ENCODE peak calls at places on chromosome 5, in nine cellular contexts. One of them, this sample, is unnamed.

GRCh38 chr5:95380103-95380628 is 11.0 kb upstream of the FAM81B start:
- DNase-seq in left ventricle myocardium inferior: no peak
- DNase-seq in fibroblast of villous mesenchyme: no peak
- DNase-seq in fibroblast of lung: no peak
- DNase-seq in GM23248: no peak
- DNase-seq in OCI-LY7: no peak
- DNase-seq in upper lobe of right lung: no peak
- DNase-seq in brain microvascular endothelial cell: no peak
- DNase-seq in IMR-90: no peak
- DNase-seq in this sample: no peak

GRCh38 chr5:169716287-169716686 is 79.2 kb downstream of the DOCK2 start:
- DNase-seq in left ventricle myocardium inferior: no peak
- DNase-seq in fibroblast of villous mesenchyme: peak
- DNase-seq in fibroblast of lung: peak
- DNase-seq in GM23248: peak
- DNase-seq in OCI-LY7: no peak
- DNase-seq in upper lobe of right lung: no peak
- DNase-seq in brain microvascular endothelial cell: peak
- DNase-seq in IMR-90: peak
- DNase-seq in this sample: peak

GRCh38 chr5:125550237-125550636 is 803.8 kb upstream of the ZNF608 start:
- DNase-seq in left ventricle myocardium inferior: no peak
- DNase-seq in fibroblast of villous mesenchyme: peak
- DNase-seq in fibroblast of lung: peak
- DNase-seq in GM23248: peak
- DNase-seq in OCI-LY7: no peak
- DNase-seq in upper lobe of right lung: no peak
- DNase-seq in brain microvascular endothelial cell: peak
- DNase-seq in IMR-90: peak
- DNase-seq in this sample: peak

GRCh38 chr5:172905771-172906170 is 53.5 kb upstream of the RPL26L1 start:
- DNase-seq in left ventricle myocardium inferior: no peak
- DNase-seq in fibroblast of villous mesenchyme: peak
- DNase-seq in fibroblast of lung: no peak
- DNase-seq in GM23248: no peak
- DNase-seq in OCI-LY7: no peak
- DNase-seq in upper lobe of right lung: no peak
- DNase-seq in brain microvascular endothelial cell: no peak
- DNase-seq in IMR-90: no peak
- DNase-seq in this sample: no peak

GRCh38 chr5:165457854-165458481 is 1952.5 kb downstream of the MAT2B start:
- DNase-seq in left ventricle myocardium inferior: no peak
- DNase-seq in fibroblast of villous mesenchyme: peak
- DNase-seq in fibroblast of lung: peak
- DNase-seq in GM23248: peak
- DNase-seq in OCI-LY7: peak
- DNase-seq in upper lobe of right lung: no peak
- DNase-seq in brain microvascular endothelial cell: no peak
- DNase-seq in IMR-90: peak
- DNase-seq in this sample: peak

GRCh38 chr5:56914678-56915077 is 5.3 kb downstream of the SETD9 start:
- DNase-seq in left ventricle myocardium inferior: no peak
- DNase-seq in fibroblast of villous mesenchyme: no peak
- DNase-seq in fibroblast of lung: no peak
- DNase-seq in GM23248: no peak
- DNase-seq in OCI-LY7: no peak
- DNase-seq in upper lobe of right lung: no peak
- DNase-seq in brain microvascular endothelial cell: no peak
- DNase-seq in IMR-90: no peak
- DNase-seq in this sample: no peak

GRCh38 chr5:179475211-179475840 is 75.0 kb upstream of the RUFY1 start:
- DNase-seq in left ventricle myocardium inferior: no peak
- DNase-seq in fibroblast of villous mesenchyme: no peak
- DNase-seq in fibroblast of lung: peak
- DNase-seq in GM23248: no peak
- DNase-seq in OCI-LY7: no peak
- DNase-seq in upper lobe of right lung: no peak
- DNase-seq in brain microvascular endothelial cell: peak
- DNase-seq in IMR-90: no peak
- DNase-seq in this sample: no peak

GRCh38 chr5:89315194-89315593 is 432.2 kb upstream of the MEF2C start:
- DNase-seq in left ventricle myocardium inferior: no peak
- DNase-seq in fibroblast of villous mesenchyme: peak
- DNase-seq in fibroblast of lung: peak
- DNase-seq in GM23248: peak
- DNase-seq in OCI-LY7: no peak
- DNase-seq in upper lobe of right lung: peak
- DNase-seq in brain microvascular endothelial cell: peak
- DNase-seq in IMR-90: peak
- DNase-seq in this sample: peak

GRCh38 chr5:76547242-76547890 is 75.8 kb downstream of the F2RL2 start:
- DNase-seq in left ventricle myocardium inferior: no peak
- DNase-seq in fibroblast of villous mesenchyme: peak
- DNase-seq in fibroblast of lung: peak
- DNase-seq in GM23248: peak
- DNase-seq in OCI-LY7: peak
- DNase-seq in upper lobe of right lung: no peak
- DNase-seq in brain microvascular endothelial cell: no peak
- DNase-seq in IMR-90: no peak
- DNase-seq in this sample: no peak
- H3K4me3 ChIP-seq in left ventricle myocardium inferior: no peak
- H3K4me3 ChIP-seq in fibroblast of villous mesenchyme: no peak
- H3K4me3 ChIP-seq in fibroblast of lung: no peak
- H3K4me3 ChIP-seq in GM23248: no peak
- H3K4me3 ChIP-seq in OCI-LY7: peak
- H3K4me3 ChIP-seq in upper lobe of right lung: peak
- H3K4me3 ChIP-seq in brain microvascular endothelial cell: no peak
- H3K4me3 ChIP-seq in IMR-90: no peak
- H3K4me3 ChIP-seq in this sample: no peak

GRCh38 chr5:8386889-8387288 is 517.9 kb downstream of the MTRR start:
- DNase-seq in left ventricle myocardium inferior: no peak
- DNase-seq in fibroblast of villous mesenchyme: no peak
- DNase-seq in fibroblast of lung: no peak
- DNase-seq in GM23248: no peak
- DNase-seq in OCI-LY7: no peak
- DNase-seq in upper lobe of right lung: no peak
- DNase-seq in brain microvascular endothelial cell: no peak
- DNase-seq in IMR-90: no peak
- DNase-seq in this sample: no peak
- H3K4me3 ChIP-seq in left ventricle myocardium inferior: no peak
- H3K4me3 ChIP-seq in fibroblast of villous mesenchyme: no peak
- H3K4me3 ChIP-seq in fibroblast of lung: no peak
- H3K4me3 ChIP-seq in GM23248: no peak
- H3K4me3 ChIP-seq in OCI-LY7: no peak
- H3K4me3 ChIP-seq in upper lobe of right lung: no peak
- H3K4me3 ChIP-seq in brain microvascular endothelial cell: no peak
- H3K4me3 ChIP-seq in IMR-90: no peak
- H3K4me3 ChIP-seq in this sample: no peak

GRCh38 chr5:34606101-34606500 is 50.0 kb upstream of the RAI14 start:
- DNase-seq in left ventricle myocardium inferior: no peak
- DNase-seq in fibroblast of villous mesenchyme: no peak
- DNase-seq in fibroblast of lung: no peak
- DNase-seq in GM23248: no peak
- DNase-seq in OCI-LY7: no peak
- DNase-seq in upper lobe of right lung: no peak
- DNase-seq in brain microvascular endothelial cell: no peak
- DNase-seq in IMR-90: no peak
- DNase-seq in this sample: no peak
- H3K4me3 ChIP-seq in left ventricle myocardium inferior: no peak
- H3K4me3 ChIP-seq in fibroblast of villous mesenchyme: no peak
- H3K4me3 ChIP-seq in fibroblast of lung: no peak
- H3K4me3 ChIP-seq in GM23248: no peak
- H3K4me3 ChIP-seq in OCI-LY7: no peak
- H3K4me3 ChIP-seq in upper lobe of right lung: no peak
- H3K4me3 ChIP-seq in brain microvascular endothelial cell: no peak
- H3K4me3 ChIP-seq in IMR-90: no peak
- H3K4me3 ChIP-seq in this sample: no peak

GRCh38 chr5:2686296-2686695 is 65.2 kb downstream of the IRX2 start:
- DNase-seq in left ventricle myocardium inferior: no peak
- DNase-seq in fibroblast of villous mesenchyme: no peak
- DNase-seq in fibroblast of lung: no peak
- DNase-seq in GM23248: peak
- DNase-seq in OCI-LY7: no peak
- DNase-seq in upper lobe of right lung: no peak
- DNase-seq in brain microvascular endothelial cell: no peak
- DNase-seq in IMR-90: no peak
- DNase-seq in this sample: no peak
- H3K4me3 ChIP-seq in left ventricle myocardium inferior: no peak
- H3K4me3 ChIP-seq in fibroblast of villous mesenchyme: no peak
- H3K4me3 ChIP-seq in fibroblast of lung: no peak
- H3K4me3 ChIP-seq in GM23248: no peak
- H3K4me3 ChIP-seq in OCI-LY7: no peak
- H3K4me3 ChIP-seq in upper lobe of right lung: no peak
- H3K4me3 ChIP-seq in brain microvascular endothelial cell: no peak
- H3K4me3 ChIP-seq in IMR-90: no peak
- H3K4me3 ChIP-seq in this sample: no peak

DNA sequence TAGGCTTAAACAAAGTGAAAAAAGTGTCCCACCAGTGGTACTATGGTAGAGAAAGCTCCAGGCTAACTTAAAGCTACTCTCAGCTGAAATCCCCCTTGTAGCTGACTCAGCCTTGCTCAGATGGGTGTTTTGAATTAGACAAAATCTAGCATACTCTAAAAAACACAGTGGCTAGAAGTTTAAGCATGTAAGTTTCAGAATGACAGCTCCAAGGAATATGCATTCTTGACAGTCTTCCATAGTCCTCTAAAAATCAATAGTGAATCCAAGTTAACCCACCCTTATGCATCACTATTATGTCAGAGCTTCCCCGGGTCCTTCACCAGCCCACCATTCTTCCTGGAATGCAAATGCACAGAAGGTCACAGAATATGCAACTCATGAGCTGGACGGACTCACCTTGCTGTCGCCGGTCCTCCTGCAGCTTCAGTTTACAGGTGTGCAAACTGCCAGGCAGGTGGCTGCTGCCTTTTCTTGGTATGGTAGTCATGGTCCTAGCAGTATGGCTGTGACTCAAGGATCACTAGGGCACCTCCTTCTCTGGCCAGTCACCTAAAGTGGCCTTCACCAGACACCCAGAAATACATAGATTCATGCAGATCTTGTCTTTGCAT is 668 bp downstream of the RANBP3L start:
- DNase-seq in left ventricle myocardium inferior: no peak
- DNase-seq in fibroblast of villous mesenchyme: no peak
- DNase-seq in fibroblast of lung: no peak
- DNase-seq in GM23248: peak
- DNase-seq in OCI-LY7: no peak
- DNase-seq in upper lobe of right lung: no peak
- DNase-seq in brain microvascular endothelial cell: no peak
- DNase-seq in IMR-90: peak
- DNase-seq in this sample: no peak
- H3K4me3 ChIP-seq in left ventricle myocardium inferior: peak
- H3K4me3 ChIP-seq in fibroblast of villous mesenchyme: peak
- H3K4me3 ChIP-seq in fibroblast of lung: no peak
- H3K4me3 ChIP-seq in GM23248: peak
- H3K4me3 ChIP-seq in OCI-LY7: no peak
- H3K4me3 ChIP-seq in upper lobe of right lung: peak
- H3K4me3 ChIP-seq in brain microvascular endothelial cell: no peak
- H3K4me3 ChIP-seq in IMR-90: no peak
- H3K4me3 ChIP-seq in this sample: no peak

GRCh38 chr5:96961053-96961452 is 25.2 kb downstream of the LNPEP start:
- DNase-seq in left ventricle myocardium inferior: no peak
- DNase-seq in fibroblast of villous mesenchyme: peak
- DNase-seq in fibroblast of lung: no peak
- DNase-seq in GM23248: no peak
- DNase-seq in OCI-LY7: peak
- DNase-seq in upper lobe of right lung: no peak
- DNase-seq in brain microvascular endothelial cell: no peak
- DNase-seq in IMR-90: no peak
- DNase-seq in this sample: no peak
- H3K4me3 ChIP-seq in left ventricle myocardium inferior: no peak
- H3K4me3 ChIP-seq in fibroblast of villous mesenchyme: no peak
- H3K4me3 ChIP-seq in fibroblast of lung: no peak
- H3K4me3 ChIP-seq in GM23248: no peak
- H3K4me3 ChIP-seq in OCI-LY7: peak
- H3K4me3 ChIP-seq in upper lobe of right lung: no peak
- H3K4me3 ChIP-seq in brain microvascular endothelial cell: no peak
- H3K4me3 ChIP-seq in IMR-90: no peak
- H3K4me3 ChIP-seq in this sample: no peak

DNA sequence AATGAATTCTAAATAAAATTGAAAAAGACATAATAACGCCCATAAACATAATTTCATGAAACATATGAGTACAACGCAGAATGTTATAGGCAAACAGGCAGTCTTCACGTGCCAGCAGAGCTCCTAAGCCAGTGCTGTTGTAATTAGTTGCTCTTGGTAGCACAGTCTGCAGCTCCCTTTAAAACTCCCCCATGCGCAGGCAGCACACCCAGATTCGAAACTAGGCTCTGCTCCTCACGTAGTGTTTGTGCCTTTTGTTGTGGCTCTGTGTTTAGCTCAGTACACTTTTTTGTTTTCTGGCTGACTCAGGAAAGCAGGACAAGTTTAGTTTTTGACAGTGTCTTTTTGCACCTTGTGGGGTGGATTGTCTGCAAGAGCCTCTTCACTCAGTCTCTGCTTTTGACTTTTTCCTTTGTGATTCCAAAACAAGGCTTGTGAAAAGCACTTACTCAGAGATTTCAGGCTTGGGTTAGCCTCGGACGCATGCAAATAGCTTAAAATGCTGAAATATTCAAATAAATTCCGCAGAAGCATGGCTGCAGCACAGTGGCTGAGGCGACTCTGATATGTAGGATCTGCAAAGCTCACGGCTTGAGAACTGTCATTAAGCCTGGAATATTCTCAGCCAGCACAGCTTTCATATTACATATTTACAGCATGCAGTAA is 113.6 kb downstream of the IRX1 start:
- DNase-seq in left ventricle myocardium inferior: no peak
- DNase-seq in fibroblast of villous mesenchyme: no peak
- DNase-seq in fibroblast of lung: no peak
- DNase-seq in GM23248: no peak
- DNase-seq in OCI-LY7: no peak
- DNase-seq in upper lobe of right lung: no peak
- DNase-seq in brain microvascular endothelial cell: no peak
- DNase-seq in IMR-90: no peak
- DNase-seq in this sample: no peak
- H3K4me3 ChIP-seq in left ventricle myocardium inferior: no peak
- H3K4me3 ChIP-seq in fibroblast of villous mesenchyme: no peak
- H3K4me3 ChIP-seq in fibroblast of lung: no peak
- H3K4me3 ChIP-seq in GM23248: no peak
- H3K4me3 ChIP-seq in OCI-LY7: no peak
- H3K4me3 ChIP-seq in upper lobe of right lung: no peak
- H3K4me3 ChIP-seq in brain microvascular endothelial cell: no peak
- H3K4me3 ChIP-seq in IMR-90: no peak
- H3K4me3 ChIP-seq in this sample: no peak

GRCh38 chr5:113249216-113249615 is 185.6 kb downstream of the TSSK1B start:
- DNase-seq in left ventricle myocardium inferior: no peak
- DNase-seq in fibroblast of villous mesenchyme: peak
- DNase-seq in fibroblast of lung: peak
- DNase-seq in GM23248: no peak
- DNase-seq in OCI-LY7: no peak
- DNase-seq in upper lobe of right lung: no peak
- DNase-seq in brain microvascular endothelial cell: peak
- DNase-seq in IMR-90: peak
- DNase-seq in this sample: peak
- H3K4me3 ChIP-seq in left ventricle myocardium inferior: no peak
- H3K4me3 ChIP-seq in fibroblast of villous mesenchyme: no peak
- H3K4me3 ChIP-seq in fibroblast of lung: no peak
- H3K4me3 ChIP-seq in GM23248: no peak
- H3K4me3 ChIP-seq in OCI-LY7: no peak
- H3K4me3 ChIP-seq in upper lobe of right lung: no peak
- H3K4me3 ChIP-seq in brain microvascular endothelial cell: no peak
- H3K4me3 ChIP-seq in IMR-90: no peak
- H3K4me3 ChIP-seq in this sample: no peak